ENCODE peak calls at places on chromosomes 6 and 20, in eight cellular contexts. V is endodermal cell; A is KBM-7; D is NCI-H2081; H is stromal cell of bone marrow; M is caudate nucleus; Z is stimulated activated CD8-positive, alpha-beta memory T cell treated with anti-CD3 and anti-CD28 coated beads, Interleukin-12 subunit alpha, Interleukin-12 subunit beta, amount 100 ng/mL, for 4 hours; U is activated CD8-positive, alpha-beta memory T cell treated with anti-CD3 and anti-CD28 coated beads for 4 hours. X is an unnamed sample.

GRCh38 chr6:24922174-24922573 is 13.6 kb downstream of the RIPOR2 start:
- DNase-seq in M (no peak), H (no peak), Z (no peak), D (no peak), V (no peak), U (no peak), A (no peak), X (no peak)

GRCh38 chr20:47770931-47771330 is 14.3 kb downstream of the SULF2 start:
- DNase-seq in H (no peak), M (no peak), D (no peak), A (no peak), V (no peak), Z (no peak), U (no peak), X (no peak)

GRCh38 chr20:4026093-4026601 is 10.8 kb upstream of the RNF24 start:
- DNase-seq in H (peak), D (no peak), M (peak), Z (no peak), V (peak), U (no peak), A (peak), X (peak)

GRCh38 chr6:42279966-42280629 is 62.4 kb upstream of the MRPS10 start:
- DNase-seq in M (no peak), D (no peak), Z (no peak), H (no peak), A (no peak), U (no peak), V (peak), X (no peak)

GRCh38 chr20:25005220-25005619 is 12.7 kb upstream of the APMAP start:
- DNase-seq in M (no peak), U (no peak), D (peak), V (no peak), A (no peak), Z (no peak), H (no peak), X (peak)

GRCh38 chr20:7967199-7967844 is 27.1 kb upstream of the HAO1 start:
- DNase-seq in V (no peak), A (no peak), U (no peak), Z (no peak), D (no peak), H (peak), M (no peak), X (no peak)

GRCh38 chr20:16072220-16072619 is 501.0 kb downstream of the KIF16B start:
- DNase-seq in M (no peak), H (no peak), U (no peak), D (no peak), A (no peak), Z (no peak), V (no peak), X (no peak)

GRCh38 chr6:53718597-53719460 is 53.3 kb upstream of the KLHL31 start:
- DNase-seq in D (peak), V (no peak), H (peak), M (peak), A (peak), Z (no peak), U (peak), X (peak)

GRCh38 chr6:161351855-161352254 is 78.0 kb upstream of the AGPAT4 start:
- DNase-seq in Z (no peak), D (no peak), V (no peak), H (no peak), A (peak), U (no peak), M (no peak), X (no peak)

X was measured in kidney glomerular epithelial cell.